ENCODE peak calls at places on chromosomes 6 and 20, in eight cellular contexts. S is right lobe of liver; Q is CD8-positive, alpha-beta T cell; L is RKO; F is heart right ventricle; O is RCC 7860; T is activated effector memory CD4-positive, alpha-beta T cell treated with anti-CD3 and anti-CD28 coated beads, Interleukin-2, amount 50 U/mL, for 16 hours; H is fibroblast of the conjunctiva. Y is an unnamed sample.

GRCh38 chr6:51812231-51812630 is 275.2 kb downstream of the PKHD1 start:
- DNase-seq in F (no peak), L (no peak), T (no peak), S (no peak), Q (no peak), O (no peak), H (no peak), Y (no peak)

GRCh38 chr6:88165877-88166492 is at the start of gene CNR1:
- DNase-seq in O (peak; percentile 31), Q (no peak), H (peak; percentile 34), S (peak; percentile 67), F (peak; percentile 53), L (no peak), T (no peak), Y (peak; percentile 45)

GRCh38 chr20:25533920-25534700 is 51.2 kb downstream of the NINL start:
- DNase-seq in S (no peak), H (no peak), L (no peak), O (no peak), F (no peak), Q (no peak), T (no peak), Y (no peak)

GRCh38 chr20:43508106-43508505 is 609 bp downstream of the L3MBTL1 start:
- DNase-seq in T (peak; percentile 63), L (no peak), S (no peak), F (no peak), Q (no peak), O (no peak), H (no peak), Y (no peak)

GRCh38 chr6:98946266-98946817 is 1.4 kb downstream of the FBXL4 start:
- DNase-seq in H (no peak), F (no peak), S (no peak), Q (no peak), T (no peak), L (peak; percentile 46), O (no peak), Y (no peak)

GRCh38 chr6:89694428-89694827 is 55.9 kb upstream of the LYRM2 start:
- DNase-seq in S (no peak), Q (no peak), L (no peak), O (no peak), T (no peak), H (no peak), F (no peak), Y (no peak)

GRCh38 chr6:34560366-34561226 is 4.5 kb upstream of the SPDEF start:
- DNase-seq in T (no peak), O (peak; percentile 38), S (no peak), Q (no peak), H (no peak), F (no peak), L (peak; percentile 64), Y (peak; percentile 16)

GRCh38 chr6:50087231-50087954 is 37.7 kb upstream of the DEFB112 start:
- DNase-seq in S (no peak), O (no peak), F (no peak), H (no peak), Q (no peak), L (peak; percentile 32), T (no peak), Y (no peak)

GRCh38 chr6:12467706-12468670 is 177.8 kb downstream of the EDN1 start:
- DNase-seq in H (no peak), S (no peak), O (no peak), T (no peak), L (no peak), F (no peak), Q (no peak), Y (no peak)

GRCh38 chr6:41700577-41701347 is 34.6 kb downstream of the TFEB start:
- DNase-seq in S (peak; percentile 48), L (no peak), H (no peak), F (peak; percentile 44), O (no peak), Q (no peak), T (no peak), Y (no peak)

Y was measured in NCI-H2227 treated with DMSO at 0.1 percent for 48 hours.